ENCODE peak calls at places on chromosomes 2 and 18, in eight cellular contexts. M is progenitor cell of endocrine pancreas, V is right lobe of liver, F is mesothelial cell of epicardium, U is RWPE1, B is Calu3, O is MCF 10A, P is left lung. G is an unnamed sample.

GRCh38 chr2:72931280-72931910 is 14.1 kb downstream of the EMX1 start:
- DNase-seq in M (no peak), V (no peak), F (no peak), U (peak; percentile 94), B (peak; percentile 18), O (peak; percentile 57), P (peak; percentile 57), G (no peak)

GRCh38 chr18:54805571-54806334 is 22.5 kb upstream of the RAB27B start:
- DNase-seq in M (no peak), V (no peak), F (no peak), U (no peak), B (no peak), O (no peak), P (no peak), G (no peak)

GRCh38 chr2:42182654-42183308 is 13.6 kb downstream of the EML4 start:
- DNase-seq in M (no peak), V (no peak), F (no peak), U (no peak), B (no peak), O (no peak), P (no peak), G (no peak)

GRCh38 chr18:67938691-67939090 is 422.2 kb upstream of the DSEL start:
- DNase-seq in M (no peak), V (no peak), F (no peak), U (no peak), B (no peak), O (no peak), P (no peak), G (no peak)

GRCh38 chr2:65749549-65749948 is 317.1 kb upstream of the SPRED2 start:
- DNase-seq in M (no peak), V (no peak), F (no peak), U (no peak), B (no peak), O (no peak), P (no peak), G (no peak)

GRCh38 chr2:232994446-232994845 is 18.6 kb downstream of the NGEF start:
- DNase-seq in M (no peak), V (peak; percentile 39), F (no peak), U (no peak), B (no peak), O (no peak), P (no peak), G (no peak)

GRCh38 chr2:133296396-133296795 is 271.9 kb downstream of the NCKAP5 start:
- DNase-seq in M (no peak), V (no peak), F (no peak), U (no peak), B (no peak), O (no peak), P (no peak), G (no peak)

GRCh38 chr18:58136865-58137264 is 92.8 kb downstream of the NEDD4L start:
- DNase-seq in M (no peak), V (no peak), F (no peak), U (no peak), B (no peak), O (no peak), P (no peak), G (no peak)

GRCh38 chr2:73075477-73076373 is 4.2 kb upstream of the SFXN5 start:
- DNase-seq in M (no peak), V (no peak), F (no peak), U (no peak), B (no peak), O (no peak), P (no peak), G (no peak)

GRCh38 chr18:44811586-44812125 is 131.0 kb downstream of the SETBP1 start:
- DNase-seq in M (no peak), V (no peak), F (no peak), U (no peak), B (no peak), O (no peak), P (no peak), G (no peak)

GRCh38 chr2:173802518-173802917 is 162.7 kb downstream of the SP3 start:
- DNase-seq in M (no peak), V (no peak), F (no peak), U (no peak), B (no peak), O (no peak), P (no peak), G (no peak)

GRCh38 chr2:36478332-36478738 is 119.6 kb downstream of the FEZ2 start:
- DNase-seq in M (no peak), V (no peak), F (no peak), U (peak; percentile 77), B (peak; percentile 56), O (peak; percentile 91), P (no peak), G (no peak)

GRCh38 chr18:54127759-54128378 is 96.6 kb downstream of the MBD2 start:
- DNase-seq in M (no peak), V (no peak), F (no peak), U (no peak), B (peak; percentile 51), O (peak; percentile 67), P (no peak), G (no peak)

GRCh38 chr2:104658149-104658839 is 195.6 kb upstream of the POU3F3 start:
- DNase-seq in M (no peak), V (peak; percentile 70), F (no peak), U (peak; percentile 1), B (no peak), O (peak; percentile 61), P (peak; percentile 91), G (no peak)

GRCh38 chr18:6836331-6836730 is 106.8 kb downstream of the ARHGAP28 start:
- DNase-seq in M (no peak), V (no peak), F (no peak), U (peak; percentile 13), B (no peak), O (peak; percentile 14), P (no peak), G (no peak)

GRCh38 chr2:175871331-175871730 is 130.7 kb downstream of the LNPK start:
- DNase-seq in M (no peak), V (no peak), F (no peak), U (no peak), B (no peak), O (no peak), P (no peak), G (no peak)

GRCh38 chr2:9735335-9735734 is 104.5 kb upstream of the YWHAQ start:
- DNase-seq in M (no peak), V (no peak), F (no peak), U (no peak), B (no peak), O (no peak), P (no peak), G (no peak)

GRCh38 chr2:158153270-158154015 is 51.8 kb downstream of the UPP2 start:
- DNase-seq in M (no peak), V (no peak), F (no peak), U (no peak), B (no peak), O (peak; percentile 7), P (no peak), G (no peak)

GRCh38 chr18:68397241-68398035 is 317.5 kb downstream of the TMX3 start:
- DNase-seq in M (no peak), V (no peak), F (no peak), U (peak; percentile 24), B (no peak), O (peak; percentile 73), P (no peak), G (no peak)

GRCh38 chr18:33210575-33211189 is 229.8 kb downstream of the CCDC178 start:
- DNase-seq in M (no peak), V (no peak), F (no peak), U (no peak), B (peak; percentile 13), O (peak; percentile 45), P (no peak), G (no peak)

GRCh38 chr2:178512491-178512890 is 32.2 kb downstream of the PLEKHA3 start:
- DNase-seq in M (no peak), V (no peak), F (no peak), U (peak; percentile 38), B (no peak), O (peak; percentile 46), P (no peak), G (no peak)
- TF ChIP-seq CTCF in M (no peak), V (no peak), F (no peak), U (no peak), B (no peak), O (no peak), P (no peak), G (no peak)

DNA sequence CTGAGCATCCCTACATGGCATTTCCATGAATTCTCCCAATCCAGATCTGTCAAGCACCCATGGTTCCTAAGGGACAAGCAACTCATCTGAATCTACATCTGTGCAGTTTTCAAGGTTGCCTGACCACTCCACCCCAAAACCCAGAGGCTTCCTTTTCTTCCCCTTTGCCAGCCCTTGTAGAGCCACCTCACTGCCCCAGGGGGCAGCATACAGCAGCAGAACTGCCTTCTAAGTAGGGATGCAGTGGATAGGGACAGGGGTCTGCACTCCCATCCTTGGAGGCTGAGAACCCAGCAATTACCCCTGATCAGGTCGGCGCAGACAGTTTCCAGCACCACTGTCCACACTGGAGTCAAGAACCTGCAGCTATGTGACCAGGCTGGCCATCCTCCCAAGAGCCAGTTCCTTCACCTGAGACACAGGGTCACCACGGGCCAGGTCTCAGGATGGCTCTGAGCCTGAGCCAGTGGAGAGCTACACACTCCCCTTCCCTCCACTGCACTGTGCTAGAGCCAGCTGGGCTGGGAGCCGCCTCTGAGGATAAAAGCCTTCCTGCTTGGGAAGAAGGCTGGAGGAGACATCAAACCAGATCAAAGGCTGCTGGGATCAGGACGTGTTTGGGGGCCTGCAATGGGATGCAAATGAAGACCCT is 283.1 kb downstream of the CELF4 start:
- DNase-seq in M (no peak), V (no peak), F (no peak), U (no peak), B (peak; percentile 26), O (no peak), P (peak; percentile 43), G (no peak)
- TF ChIP-seq CTCF in M (peak; percentile 60), V (peak; percentile 29), F (peak; percentile 26), U (no peak), B (peak; percentile 65), O (peak; percentile 14), P (no peak), G (no peak)

DNA sequence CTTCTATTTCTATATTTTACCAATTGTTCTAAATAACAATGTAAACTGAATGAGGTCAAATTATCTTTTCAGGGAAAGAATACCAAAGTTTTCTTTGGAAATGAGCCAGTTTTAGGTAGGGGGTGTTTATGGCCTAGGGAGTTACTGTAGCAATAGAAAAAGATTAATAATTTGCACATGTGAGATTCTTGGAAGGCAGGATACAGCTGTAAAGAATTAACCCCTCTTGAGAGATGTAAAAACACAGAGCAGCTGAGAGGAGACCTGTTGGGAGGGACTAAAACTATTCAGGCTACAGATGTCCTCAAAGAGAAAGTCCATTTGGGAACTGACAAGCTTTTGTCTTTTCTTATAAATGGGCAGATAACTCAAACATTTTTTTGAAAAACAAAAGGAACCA is 182.2 kb downstream of the FIGN start:
- DNase-seq in M (no peak), V (no peak), F (no peak), U (no peak), B (no peak), O (no peak), P (no peak), G (no peak)
- TF ChIP-seq CTCF in M (no peak), V (no peak), F (no peak), U (no peak), B (no peak), O (no peak), P (no peak), G (no peak)

DNA sequence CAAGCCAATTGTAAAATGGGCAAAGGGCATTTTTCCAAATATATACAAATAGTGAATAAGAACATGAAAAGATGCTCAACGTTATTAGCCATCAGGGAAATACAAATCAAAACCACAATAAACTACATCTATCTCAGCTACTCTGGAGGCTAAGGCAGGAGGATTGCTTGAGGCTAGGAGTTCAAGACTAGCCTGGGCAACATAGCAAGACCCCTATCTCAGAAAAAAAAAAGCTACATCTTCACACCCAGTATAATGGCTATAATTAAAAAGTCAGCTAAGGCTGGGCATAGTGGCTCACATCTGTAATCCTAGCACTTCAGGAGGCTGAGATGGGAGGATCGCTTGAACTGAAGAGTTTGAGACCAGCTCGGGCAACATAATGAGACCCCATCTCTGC is 12.6 kb upstream of the NCL start:
- DNase-seq in M (no peak), V (no peak), F (no peak), U (no peak), B (no peak), O (no peak), P (no peak), G (no peak)
- TF ChIP-seq CTCF in M (no peak), V (no peak), F (no peak), U (no peak), B (no peak), O (no peak), P (no peak), G (no peak)

G was measured in omental fat pad.